ENCODE peak calls at places on chromosomes 1 and 21, in four cellular contexts. K is activated CD8-positive, alpha-beta memory T cell treated with anti-CD3 and anti-CD28 coated beads, Interleukin-2, amount 50 U/mL, for 4 hours; B is cardiac septum; T is CD4-positive, CD25-positive, alpha-beta regulatory T cell. G is an unnamed sample.
A peak's percentile ranks its signal among the peaks of the same experiment; 100 is the strongest.

GRCh38 chr21:33069994-33070811 is at the start of gene OLIG1:
- DNase-seq in B (peak; percentile 89), T (peak; percentile 58), K (peak; percentile 26), G (peak; percentile 81)

GRCh38 chr1:39940253-39940652 is 14.7 kb upstream of the MFSD2A start:
- DNase-seq in B (peak; percentile 83), K (no peak), T (no peak), G (no peak)

GRCh38 chr1:42172394-42173133 is 8.0 kb upstream of the GUCA2A start:
- DNase-seq in K (no peak), B (no peak), T (no peak), G (peak; percentile 66)

GRCh38 chr1:160797861-160798273 is 1.9 kb downstream of the LY9 start:
- DNase-seq in B (no peak), K (peak; percentile 52), T (peak; percentile 89), G (no peak)

GRCh38 chr1:70922196-70922595 is 125.4 kb downstream of the PTGER3 start:
- DNase-seq in B (no peak), T (no peak), K (no peak), G (no peak)

GRCh38 chr1:16205891-16206546 is 6.4 kb downstream of the ARHGEF19 start:
- DNase-seq in K (no peak), B (no peak), T (no peak), G (peak; percentile 69)

GRCh38 chr21:36471254-36471723 is 8.6 kb downstream of the CLDN14 start:
- DNase-seq in B (no peak), T (peak; percentile 16), K (no peak), G (no peak)

GRCh38 chr1:244273845-244274619 is 177.7 kb downstream of the ADSS2 start:
- DNase-seq in B (no peak), T (peak; percentile 8), K (no peak), G (peak; percentile 46)

GRCh38 chr1:103788377-103788776 is 38.7 kb downstream of the AMY1C start:
- DNase-seq in T (no peak), K (no peak), B (no peak), G (no peak)

GRCh38 chr1:155182052-155182550 is 8.5 kb downstream of the TRIM46 start:
- DNase-seq in K (no peak), T (no peak), B (no peak), G (no peak)

GRCh38 chr1:183368213-183369108 is 49.7 kb downstream of the NMNAT2 start:
- DNase-seq in K (no peak), B (no peak), T (no peak), G (no peak)

GRCh38 chr1:34547043-34547674 is 207.7 kb upstream of the GJB5 start:
- DNase-seq in B (no peak), K (no peak), T (no peak), G (no peak)

GRCh38 chr1:58932820-58933598 is 149.2 kb upstream of the JUN start:
- DNase-seq in K (no peak), T (peak; percentile 45), B (no peak), G (peak; percentile 89)

GRCh38 chr1:50967416-50968020 is 2.5 kb upstream of the CDKN2C start:
- DNase-seq in T (no peak), K (no peak), B (no peak), G (no peak)

G was measured in upper lobe of right lung.